ENCODE peak calls at places on chromosome 9, in six cellular contexts. D is right atrium auricular region, N is AG10803, O is kidney, C is left lung, I is AG04450. Y is an unnamed sample.

GRCh38 chr9:95363051-95363841 is 45.7 kb upstream of the FANCC start:
- DNase-seq in D (no peak), N (peak; percentile 48), O (no peak), C (no peak), I (peak; percentile 30), Y (no peak)

GRCh38 chr9:36854751-36855150 is 179.3 kb downstream of the PAX5 start:
- DNase-seq in D (no peak), N (no peak), O (no peak), C (peak; percentile 56), I (no peak), Y (no peak)

GRCh38 chr9:89593776-89594427 is 10.9 kb upstream of the GADD45G start:
- DNase-seq in D (peak; percentile 57), N (no peak), O (no peak), C (no peak), I (no peak), Y (no peak)

GRCh38 chr9:136049451-136050265 is 45.4 kb downstream of the NACC2 start:
- DNase-seq in D (peak; percentile 13), N (no peak), O (no peak), C (peak; percentile 76), I (no peak), Y (no peak)

GRCh38 chr9:126367646-126368419 is 41.2 kb downstream of the MVB12B start:
- DNase-seq in D (no peak), N (no peak), O (no peak), C (no peak), I (no peak), Y (no peak)

GRCh38 chr9:137582286-137582860 is 3.6 kb upstream of the DPH7 start:
- DNase-seq in D (no peak), N (no peak), O (peak; percentile 51), C (no peak), I (no peak), Y (no peak)

GRCh38 chr9:131271506-131271931 is 4.8 kb downstream of the FAM78A start:
- DNase-seq in D (no peak), N (no peak), O (peak; percentile 51), C (no peak), I (no peak), Y (no peak)

GRCh38 chr9:69347607-69348006 is 22.6 kb downstream of the ENTREP1 start:
- DNase-seq in D (no peak), N (no peak), O (no peak), C (no peak), I (no peak), Y (no peak)

GRCh38 chr9:107213561-107214028 is 69.5 kb upstream of the RAD23B start:
- DNase-seq in D (no peak), N (peak; percentile 89), O (no peak), C (no peak), I (peak; percentile 73), Y (peak; percentile 68)

GRCh38 chr9:137630126-137630525 is 11.3 kb downstream of the EHMT1 start:
- DNase-seq in D (no peak), N (no peak), O (no peak), C (no peak), I (no peak), Y (no peak)

GRCh38 chr9:8486095-8486494 is 686.5 kb upstream of the DMAC1 start:
- DNase-seq in D (no peak), N (no peak), O (no peak), C (no peak), I (no peak), Y (peak; percentile 3)

GRCh38 chr9:114027901-114028465 is 50.1 kb downstream of the AMBP start:
- DNase-seq in D (no peak), N (no peak), O (no peak), C (no peak), I (no peak), Y (no peak)

GRCh38 chr9:100160021-100160420 is 61.0 kb downstream of the INVS start:
- DNase-seq in D (no peak), N (no peak), O (no peak), C (no peak), I (no peak), Y (no peak)

GRCh38 chr9:135973276-135974219 is 12.4 kb upstream of the UBAC1 start:
- DNase-seq in D (no peak), N (no peak), O (no peak), C (no peak), I (no peak), Y (no peak)

GRCh38 chr9:19456996-19457693 is 48.3 kb downstream of the ACER2 start:
- DNase-seq in D (peak; percentile 79), N (peak; percentile 68), O (no peak), C (no peak), I (peak; percentile 51), Y (peak; percentile 39)

GRCh38 chr9:107284636-107285035 is 1.6 kb downstream of the RAD23B start:
- DNase-seq in D (no peak), N (no peak), O (no peak), C (no peak), I (no peak), Y (no peak)

GRCh38 chr9:130307667-130307943 is 42.0 kb downstream of the HMCN2 start:
- DNase-seq in D (no peak), N (no peak), O (peak; percentile 51), C (no peak), I (no peak), Y (no peak)

GRCh38 chr9:79955300-79955699 is 383.5 kb downstream of the TLE4 start:
- DNase-seq in D (no peak), N (peak; percentile 3), O (no peak), C (no peak), I (no peak), Y (no peak)

GRCh38 chr9:7910426-7911015 is 110.9 kb upstream of the DMAC1 start:
- DNase-seq in D (no peak), N (no peak), O (no peak), C (no peak), I (no peak), Y (no peak)

GRCh38 chr9:33714989-33715388 is 80.4 kb upstream of the PRSS3 start:
- DNase-seq in D (no peak), N (no peak), O (no peak), C (no peak), I (no peak), Y (no peak)

GRCh38 chr9:136002886-136003285 is 41.7 kb upstream of the UBAC1 start:
- DNase-seq in D (no peak), N (no peak), O (peak; percentile 91), C (no peak), I (no peak), Y (no peak)

GRCh38 chr9:70114898-70115297 is 71.2 kb downstream of the MAMDC2 start:
- DNase-seq in D (no peak), N (no peak), O (no peak), C (no peak), I (no peak), Y (no peak)

GRCh38 chr9:21455320-21455719 is 15.1 kb downstream of the IFNA1 start:
- DNase-seq in D (no peak), N (peak; percentile 49), O (no peak), C (no peak), I (no peak), Y (no peak)

GRCh38 chr9:21452681-21453080 is 12.4 kb downstream of the IFNA1 start:
- DNase-seq in D (no peak), N (peak; percentile 41), O (no peak), C (no peak), I (no peak), Y (no peak)

GRCh38 chr9:21450733-21451394 is 10.6 kb downstream of the IFNA1 start:
- DNase-seq in D (no peak), N (peak; percentile 73), O (no peak), C (no peak), I (peak; percentile 6), Y (no peak)

GRCh38 chr9:21454149-21454548 is 13.9 kb downstream of the IFNA1 start:
- DNase-seq in D (no peak), N (peak; percentile 66), O (no peak), C (no peak), I (no peak), Y (no peak)
- H3K4me3 ChIP-seq in D (no peak overlapping the region), N (no peak overlapping the region), O (no peak overlapping the region), C (no peak overlapping the region), I (no peak overlapping the region), Y (no peak overlapping the region)

DNA sequence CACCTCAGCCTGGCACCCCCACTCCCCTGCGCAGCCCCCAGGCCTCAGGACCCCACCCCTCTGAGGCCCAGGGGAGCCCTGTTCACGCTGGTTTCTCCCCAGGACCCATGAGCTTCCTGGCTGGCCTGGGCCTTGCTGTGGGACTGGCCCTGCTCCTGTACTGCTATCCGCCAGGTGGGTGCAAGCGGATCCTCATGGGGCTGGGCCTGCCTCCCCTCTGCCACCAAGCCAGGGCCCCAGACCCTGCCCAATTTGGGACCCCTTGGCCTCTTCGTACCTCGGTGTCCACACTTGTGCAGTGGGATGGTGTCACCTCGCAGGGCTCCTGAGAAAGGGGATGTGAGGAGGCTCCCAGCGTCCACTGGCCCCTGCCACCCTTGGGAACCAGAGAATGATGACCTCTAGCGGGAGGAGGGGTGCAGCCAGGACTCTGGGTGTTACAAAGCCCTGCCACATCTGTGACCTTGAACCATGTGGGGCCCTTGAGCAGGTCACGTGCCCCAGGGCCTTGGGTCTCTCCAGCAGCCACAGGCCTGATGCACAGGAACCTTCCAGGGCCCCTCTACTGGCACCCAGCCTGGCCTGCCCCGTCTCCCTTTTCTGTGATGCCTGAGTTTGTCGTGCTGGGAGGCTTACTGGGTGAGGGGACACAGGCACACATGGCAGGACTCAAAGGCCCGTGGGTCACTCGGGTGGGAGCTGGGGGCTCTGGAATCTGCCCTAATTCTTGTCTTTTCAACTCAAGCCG is 16.3 kb downstream of the CARD19 start:
- DNase-seq in D (no peak), N (no peak), O (peak; percentile 64), C (peak; percentile 81), I (no peak), Y (no peak)
- TF ChIP-seq CTCF in D (no peak), N (no peak), O (no peak), C (no peak), I (no peak), Y (no peak)

GRCh38 chr9:75090579-75090978 is 2.3 kb downstream of the OSTF1 start:
- DNase-seq in D (no peak), N (no peak), O (no peak), C (no peak), I (no peak), Y (no peak)
- H3K4me3 ChIP-seq in D (no peak overlapping the region), N (no peak overlapping the region), O (no peak overlapping the region), C (no peak overlapping the region), I (no peak overlapping the region), Y (no peak overlapping the region)

DNA sequence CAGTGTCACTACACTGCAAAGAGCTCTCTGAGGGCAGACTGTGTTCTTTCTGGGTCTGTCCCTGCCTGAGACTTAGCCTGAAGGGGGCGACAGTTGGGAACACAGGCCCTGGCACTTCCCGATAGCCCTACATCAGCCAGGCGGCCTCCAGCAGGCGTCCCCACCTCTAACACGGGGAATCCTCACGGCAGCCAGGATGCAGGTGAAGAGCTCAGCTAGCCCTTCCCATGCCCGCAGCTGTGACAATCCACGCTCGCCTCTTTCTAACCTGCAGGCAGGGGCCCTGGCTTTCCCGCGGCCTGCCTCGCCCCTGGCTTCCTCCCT is 5.9 kb downstream of the MED22 start:
- DNase-seq in D (no peak), N (no peak), O (peak; percentile 64), C (peak; percentile 56), I (no peak), Y (no peak)
- TF ChIP-seq CTCF in D (no peak), N (peak; percentile 19), O (no peak), C (no peak), I (no peak), Y (no peak)

Y was measured in AG09309.